ENCODE peak calls at places on chromosomes 1 and 21, in five cellular contexts. Y is activated CD8-positive, alpha-beta T cell treated with anti-CD3 and anti-CD28 coated beads for 36 hours; J is stimulated activated naive CD8-positive, alpha-beta T cell treated with anti-CD3 and anti-CD28 coated beads, Interleukin-15, amount 100 ng/mL, for 72 hours; Z is NCI-H1436 treated with DMSO at 0.1 percent for 48 hours; V is C1 segment of cervical spinal cord. M is an unnamed sample.
A peak's percentile ranks its signal among the peaks of the same experiment; 100 is the strongest.

GRCh38 chr1:94927405-94928175 is 680 bp upstream of the CNN3 start:
- DNase-seq in Y (peak; percentile 10), J (no peak), Z (no peak), V (peak; percentile 77), M (peak; percentile 70)

GRCh38 chr1:35637401-35637809 is 3.9 kb downstream of the PSMB2 start:
- DNase-seq in Y (no peak), J (no peak), Z (no peak), V (no peak), M (peak; percentile 67)

GRCh38 chr1:219757890-219758289 is 145.0 kb upstream of the ZC3H11B start:
- DNase-seq in Y (no peak), J (no peak), Z (no peak), V (no peak), M (peak; percentile 78)

GRCh38 chr1:41152622-41153044 is 89.5 kb downstream of the SCMH1 start:
- DNase-seq in Y (no peak), J (no peak), Z (no peak), V (no peak), M (peak; percentile 85)

GRCh38 chr1:195851804-195852203 is 756.4 kb downstream of the KCNT2 start:
- DNase-seq in Y (no peak), J (no peak), Z (no peak), V (no peak), M (no peak)

GRCh38 chr21:28928578-28929124 is 64.0 kb downstream of the LTN1 start:
- DNase-seq in Y (no peak), J (no peak), Z (no peak), V (no peak), M (no peak)

GRCh38 chr1:167499657-167500056 is 18.7 kb downstream of the CD247 start:
- DNase-seq in Y (peak; percentile 70), J (peak; percentile 48), Z (no peak), V (no peak), M (no peak)

GRCh38 chr1:111453706-111454105 is 4.4 kb downstream of the ATP5PB start:
- DNase-seq in Y (no peak), J (no peak), Z (no peak), V (no peak), M (no peak)

GRCh38 chr1:241460098-241460873 is 59.3 kb downstream of the FH start:
- DNase-seq in Y (no peak), J (no peak), Z (peak; percentile 40), V (no peak), M (no peak)

GRCh38 chr21:32237021-32237420 is 41.8 kb downstream of the MIS18A start:
- DNase-seq in Y (peak; percentile 4), J (no peak), Z (no peak), V (no peak), M (no peak)

GRCh38 chr1:232307299-232307698 is 322.6 kb downstream of the SIPA1L2 start:
- DNase-seq in Y (no peak), J (no peak), Z (no peak), V (no peak), M (no peak)

GRCh38 chr1:235041201-235041600 is 87.4 kb downstream of the TOMM20 start:
- DNase-seq in Y (no peak), J (no peak), Z (no peak), V (no peak), M (no peak)

M was measured in RPMI7951.